ENCODE peak calls at places on chromosome 18, in nine cellular contexts. Q is A549; Y is testis; J is IMR-90; D is CD4-positive, alpha-beta memory T cell; M is K562; X is cardiac muscle cell; Z is adrenal gland; G is lower lobe of right lung. P is an unnamed sample.

GRCh38 chr18:63322908-63323634 is 3.5 kb upstream of the BCL2 start:
- DNase-seq in D (peak), Q (peak), M (peak), Y (peak), J (peak), Z (peak), X (peak), G (no peak), P (peak)

GRCh38 chr18:494602-494983 is 5.9 kb downstream of the COLEC12 start:
- DNase-seq in M (no peak), X (peak), J (peak), G (no peak), D (no peak), Y (no peak), Q (no peak), Z (no peak), P (no peak)

GRCh38 chr18:30920356-30920755 is 122.2 kb downstream of the DSC3 start:
- DNase-seq in J (no peak), Y (no peak), Z (no peak), Q (no peak), X (no peak), D (no peak), M (no peak), G (no peak), P (no peak)

GRCh38 chr18:47418746-47419145 is 167.3 kb upstream of the SKOR2 start:
- DNase-seq in J (no peak), D (no peak), M (no peak), Y (no peak), G (no peak), Q (no peak), Z (peak), X (no peak), P (no peak)

GRCh38 chr18:13266208-13267100 is 47.9 kb downstream of the LDLRAD4 start:
- DNase-seq in Y (no peak), D (peak), Z (no peak), X (no peak), G (peak), M (no peak), J (no peak), Q (no peak), P (no peak)

GRCh38 chr18:21682276-21683051 is 22.1 kb downstream of the ABHD3 start:
- DNase-seq in D (peak), M (no peak), Y (peak), J (peak), Q (no peak), Z (no peak), X (peak), G (no peak), P (no peak)

GRCh38 chr18:57294547-57294946 is 57.8 kb upstream of the ST8SIA3 start:
- DNase-seq in G (no peak), X (no peak), J (no peak), D (no peak), M (no peak), Z (no peak), Y (no peak), Q (no peak), P (no peak)

GRCh38 chr18:77223653-77224052 is 26.0 kb upstream of the GALR1 start:
- DNase-seq in M (no peak), X (peak), D (no peak), G (no peak), Y (no peak), Q (no peak), Z (no peak), J (peak), P (no peak)

GRCh38 chr18:63182247-63182771 is 137.3 kb downstream of the BCL2 start:
- DNase-seq in Z (no peak), Y (no peak), D (no peak), Q (no peak), G (no peak), X (no peak), J (no peak), M (no peak), P (no peak)

GRCh38 chr18:39448942-39449341 is 1883.3 kb upstream of the CELF4 start:
- DNase-seq in Q (no peak), M (no peak), Z (no peak), Y (no peak), D (no peak), J (peak), G (no peak), X (peak), P (no peak)

GRCh38 chr18:53153281-53153680 is 813.3 kb downstream of the DCC start:
- DNase-seq in Q (peak), M (peak), X (peak), D (no peak), J (no peak), G (no peak), Z (no peak), Y (peak), P (no peak)

GRCh38 chr18:34985963-34986362 is 55.2 kb upstream of the MAPRE2 start:
- DNase-seq in Q (no peak), D (no peak), Y (no peak), Z (no peak), X (no peak), J (no peak), M (no peak), G (no peak), P (no peak)

GRCh38 chr18:6482198-6482977 is 67.7 kb upstream of the L3MBTL4 start:
- DNase-seq in Y (peak), Q (peak), Z (peak), J (peak), G (peak), X (peak), D (no peak), M (peak), P (peak)

GRCh38 chr18:41871229-41872000 is 83.6 kb upstream of the PIK3C3 start:
- DNase-seq in X (no peak), G (no peak), J (no peak), D (no peak), Y (no peak), Q (no peak), Z (no peak), M (no peak), P (no peak)

GRCh38 chr18:31970617-31971016 is 27.7 kb upstream of the TRAPPC8 start:
- DNase-seq in G (no peak), J (no peak), Q (no peak), Y (no peak), Z (no peak), M (no peak), X (no peak), D (no peak), P (no peak)

GRCh38 chr18:2606335-2606734 is 35.0 kb downstream of the NDC80 start:
- DNase-seq in Y (no peak), M (no peak), G (no peak), J (no peak), D (peak), Q (no peak), X (no peak), Z (no peak), P (no peak)

GRCh38 chr18:78979058-78979680 is 449 bp upstream of the SALL3 start:
- DNase-seq in Q (no peak), D (no peak), M (no peak), X (peak), J (no peak), Z (no peak), Y (no peak), G (no peak), P (peak)

GRCh38 chr18:76443519-76444435 is 51.3 kb downstream of the ZNF516 start:
- DNase-seq in J (no peak), Q (no peak), M (no peak), D (no peak), G (peak), X (no peak), Z (no peak), Y (no peak), P (no peak)

GRCh38 chr18:62554083-62554815 is 31.4 kb downstream of the ZCCHC2 start:
- DNase-seq in X (no peak), G (no peak), D (no peak), Y (no peak), Z (no peak), J (no peak), M (no peak), Q (no peak), P (no peak)

GRCh38 chr18:39188278-39188677 is 1622.7 kb upstream of the CELF4 start:
- DNase-seq in Q (no peak), D (no peak), Z (no peak), X (no peak), Y (no peak), J (no peak), M (no peak), G (no peak), P (no peak)

GRCh38 chr18:62566199-62566598 is 43.4 kb downstream of the ZCCHC2 start:
- DNase-seq in M (peak), Y (peak), D (no peak), G (no peak), J (peak), Z (peak), X (peak), Q (peak), P (peak)

GRCh38 chr18:32289480-32290075 is 99.7 kb downstream of the MEP1B start:
- DNase-seq in X (peak), G (no peak), M (peak), J (peak), Q (peak), Y (peak), D (peak), Z (peak), P (peak)

GRCh38 chr18:43277164-43277600 is at the start of gene SYT4:
- DNase-seq in M (peak), Q (no peak), G (no peak), Y (peak), X (peak), D (no peak), Z (peak), J (peak), P (peak)

GRCh38 chr18:58970943-58971799 is 106.5 kb downstream of the ZNF532 start:
- DNase-seq in M (no peak), Q (no peak), J (no peak), G (no peak), X (no peak), Y (no peak), Z (no peak), D (no peak), P (no peak)

GRCh38 chr18:50523165-50523564 is 36.7 kb upstream of the MAPK4 start:
- DNase-seq in Q (no peak), Y (peak), J (no peak), X (no peak), M (no peak), G (no peak), D (no peak), Z (no peak), P (no peak)

GRCh38 chr18:50527636-50528307 is 32.1 kb upstream of the MAPK4 start:
- DNase-seq in X (no peak), Z (no peak), M (no peak), J (no peak), G (no peak), Q (no peak), Y (no peak), D (no peak), P (no peak)

DNA sequence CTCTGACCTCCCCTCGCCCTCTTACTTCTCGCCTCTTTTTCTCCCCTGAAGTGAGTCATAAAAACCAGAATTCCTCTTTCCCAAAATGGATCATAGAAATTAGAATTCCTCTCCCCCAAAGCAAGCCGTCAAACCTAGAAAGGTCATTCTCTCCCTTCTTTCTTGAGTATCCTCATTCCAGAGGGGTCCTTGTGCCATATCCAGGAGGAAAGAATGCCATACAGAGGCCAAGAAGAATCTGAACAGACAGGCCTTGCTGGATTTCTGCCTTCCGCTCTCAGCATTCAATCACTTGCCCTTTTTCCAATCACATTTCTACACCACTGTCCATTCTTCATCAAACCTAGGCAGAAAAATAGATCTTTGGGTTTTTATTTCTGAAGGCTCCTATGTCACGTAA is 31.1 kb upstream of the MAPK4 start:
- DNase-seq in G (no peak), M (no peak), Y (no peak), J (no peak), X (no peak), Z (no peak), Q (no peak), D (no peak), P (no peak)
- H3K27ac ChIP-seq in G (no peak), M (no peak), Y (no peak), J (no peak), X (no peak), Z (no peak), Q (no peak), D (no peak), P (no peak)

DNA sequence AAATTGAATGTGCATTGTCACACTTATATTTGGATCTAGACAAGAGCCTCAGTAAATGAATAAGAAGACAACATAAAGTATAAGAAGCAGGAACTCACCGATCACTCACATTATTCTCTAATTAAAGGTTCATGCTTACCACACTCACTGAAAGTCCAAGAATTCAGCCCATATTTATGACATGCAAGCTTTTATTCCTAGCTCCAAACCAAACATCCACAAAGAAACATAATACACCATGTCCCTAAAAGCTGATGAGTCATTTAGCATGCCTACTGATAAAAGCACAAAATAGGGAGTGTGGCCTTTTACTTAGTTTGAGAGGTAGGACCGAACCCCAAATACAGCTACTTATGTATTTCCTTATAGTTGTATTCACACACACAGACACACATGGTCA is 1094.6 kb upstream of the CDH2 start:
- DNase-seq in G (no peak), D (no peak), Z (no peak), Y (no peak), J (peak), M (no peak), X (peak), Q (no peak), P (no peak)
- H3K27ac ChIP-seq in G (no peak), D (no peak), Z (no peak), Y (no peak), J (no peak), M (no peak), X (no peak), Q (no peak), P (no peak)

GRCh38 chr18:46199515-46200147 is 95.4 kb downstream of the HAUS1 start:
- DNase-seq in Y (no peak), X (peak), M (peak), J (peak), Z (no peak), Q (peak), G (no peak), D (no peak), P (no peak)
- H3K27ac ChIP-seq in Y (no peak), X (no peak), M (peak), J (peak), Z (no peak), Q (peak), G (no peak), D (no peak), P (no peak)

GRCh38 chr18:48541747-48542108 is 2.9 kb downstream of the CTIF start:
- DNase-seq in X (no peak), Y (no peak), G (no peak), J (no peak), Q (no peak), Z (no peak), D (no peak), M (no peak), P (no peak)

GRCh38 chr18:48542513-48543181 is 3.8 kb downstream of the CTIF start:
- DNase-seq in J (no peak), X (no peak), Y (no peak), M (peak), Q (no peak), G (no peak), D (no peak), Z (no peak), P (no peak)

GRCh38 chr18:48544661-48545415 is 6.0 kb downstream of the CTIF start:
- DNase-seq in G (no peak), X (no peak), D (no peak), Z (no peak), M (no peak), Q (no peak), J (no peak), Y (no peak), P (no peak)

GRCh38 chr18:48544116-48544515 is 5.3 kb downstream of the CTIF start:
- DNase-seq in D (no peak), X (no peak), G (no peak), J (peak), Y (no peak), Q (no peak), Z (no peak), M (no peak), P (no peak)

DNA sequence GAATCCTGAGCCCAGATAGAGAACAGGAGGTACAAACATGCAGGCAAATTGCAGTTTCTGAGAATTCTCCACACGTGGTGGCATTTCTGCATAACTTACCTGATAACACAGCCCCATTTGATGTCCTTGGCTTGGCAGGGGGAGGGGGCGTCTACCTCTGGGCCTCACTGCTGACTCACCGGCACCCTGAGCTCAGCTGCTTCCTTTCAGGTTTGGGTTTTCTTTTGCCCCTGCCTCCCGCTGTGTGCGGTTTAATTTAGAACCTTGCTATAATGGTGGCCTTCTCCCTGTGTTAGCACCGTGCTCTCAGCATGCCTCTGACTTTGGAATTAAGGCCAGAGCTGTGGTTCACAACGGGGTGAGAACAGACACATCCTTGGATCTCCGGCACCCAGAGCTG is 4.4 kb downstream of the CTIF start:
- DNase-seq in Q (no peak), X (no peak), Y (no peak), G (no peak), Z (peak), J (no peak), M (peak), D (no peak), P (no peak)
- H3K27ac ChIP-seq in Q (peak), X (no peak), Y (no peak), G (no peak), Z (no peak), J (no peak), M (peak), D (no peak), P (no peak)